ENCODE peak calls at places on chromosomes 11 and 22, in five cellular contexts. G, Y, T, U and D are unnamed samples.

GRCh38 chr11:2569321-2569721 is 124.5 kb downstream of the KCNQ1 start:
- DNase-seq in G (no peak), Y (no peak), T (peak; percentile 79), U (no peak), D (no peak)

GRCh38 chr11:78922886-78923625 is 348.4 kb upstream of the NARS2 start:
- DNase-seq in G (no peak), Y (no peak), T (no peak), U (no peak), D (no peak)

GRCh38 chr11:108518581-108518980 is 20.4 kb upstream of the POGLUT3 start:
- DNase-seq in G (no peak), Y (no peak), T (no peak), U (no peak), D (no peak)

GRCh38 chr11:83157755-83158473 is 983 bp downstream of the PCF11 start:
- DNase-seq in G (peak; percentile 63), Y (peak; percentile 40), T (peak; percentile 79), U (peak; percentile 54), D (no peak)

GRCh38 chr11:60871378-60872061 is 4.2 kb downstream of the ZP1 start:
- DNase-seq in G (no peak), Y (no peak), T (no peak), U (no peak), D (peak; percentile 69)

GRCh38 chr11:129894281-129895125 is 875 bp downstream of the NFRKB start:
- DNase-seq in G (no peak), Y (peak; percentile 21), T (no peak), U (no peak), D (no peak)

GRCh38 chr11:124080319-124081001 is 34.8 kb upstream of the VWA5A start:
- DNase-seq in G (no peak), Y (peak; percentile 78), T (no peak), U (no peak), D (no peak)

GRCh38 chr11:117604349-117604995 is 192.5 kb downstream of the DSCAML1 start:
- DNase-seq in G (no peak), Y (peak; percentile 12), T (no peak), U (no peak), D (no peak)

GRCh38 chr22:40898850-40899357 is 37.0 kb upstream of the DNAJB7 start:
- DNase-seq in G (no peak), Y (peak; percentile 65), T (no peak), U (peak; percentile 39), D (peak; percentile 88)

GRCh38 chr11:116928102-116928777 is 90.8 kb upstream of the APOA1 start:
- DNase-seq in G (no peak), Y (no peak), T (no peak), U (peak; percentile 48), D (no peak)

GRCh38 chr22:23001463-23001862 is 68.9 kb upstream of the GNAZ start:
- DNase-seq in G (no peak), Y (no peak), T (no peak), U (no peak), D (no peak)

GRCh38 chr11:67269401-67270255 is 3.4 kb downstream of the GRK2 start:
- DNase-seq in G (peak; percentile 43), Y (no peak), T (peak; percentile 67), U (no peak), D (peak; percentile 91)

GRCh38 chr11:62610814-62611704 is 1.5 kb downstream of the EML3 start:
- DNase-seq in G (no peak), Y (no peak), T (peak; percentile 82), U (no peak), D (no peak)

GRCh38 chr11:130213143-130213978 is 53.8 kb downstream of the ST14 start:
- DNase-seq in G (peak; percentile 57), Y (peak; percentile 76), T (peak; percentile 82), U (peak; percentile 62), D (peak; percentile 96)

GRCh38 chr11:47983464-47984397 is 3.4 kb downstream of the PTPRJ start:
- DNase-seq in G (no peak), Y (peak; percentile 67), T (no peak), U (no peak), D (peak; percentile 85)

GRCh38 chr11:27328602-27329001 is 34.4 kb downstream of the CCDC34 start:
- DNase-seq in G (no peak), Y (no peak), T (no peak), U (no peak), D (peak; percentile 10)

GRCh38 chr11:95442531-95443050 is 211.6 kb upstream of the SESN3 start:
- DNase-seq in G (no peak), Y (no peak), T (no peak), U (no peak), D (no peak)

GRCh38 chr22:37330200-37331033 is 48.1 kb downstream of the CYTH4 start:
- DNase-seq in G (no peak), Y (peak; percentile 24), T (no peak), U (no peak), D (peak; percentile 98)

GRCh38 chr22:23803001-23803819 is 16.4 kb downstream of the SMARCB1 start:
- DNase-seq in G (no peak), Y (no peak), T (peak; percentile 57), U (no peak), D (peak; percentile 32)

GRCh38 chr11:112227002-112227401 is 774 bp downstream of the PTS start:
- DNase-seq in G (no peak), Y (no peak), T (no peak), U (no peak), D (peak; percentile 91)

GRCh38 chr11:22670803-22671202 is 4.4 kb downstream of the GAS2 start:
- DNase-seq in G (no peak), Y (peak; percentile 28), T (no peak), U (no peak), D (peak; percentile 13)

GRCh38 chr22:38097557-38098409 is 12.7 kb downstream of the BAIAP2L2 start:
- DNase-seq in G (no peak), Y (no peak), T (peak; percentile 73), U (no peak), D (peak; percentile 79)

GRCh38 chr22:41513391-41513790 is 30.9 kb downstream of the POLR3H start:
- DNase-seq in G (no peak), Y (no peak), T (no peak), U (no peak), D (peak; percentile 88)

GRCh38 chr22:25564320-25564978 is at the start of gene GRK3:
- DNase-seq in G (peak; percentile 74), Y (no peak), T (peak; percentile 93), U (peak; percentile 60), D (peak; percentile 89)

GRCh38 chr22:44483878-44484277 is 14.2 kb downstream of the RTL6 start:
- DNase-seq in G (no peak), Y (no peak), T (no peak), U (no peak), D (no peak)

GRCh38 chr11:91913407-91913806 is 311.2 kb upstream of the FAT3 start:
- DNase-seq in G (no peak), Y (no peak), T (no peak), U (no peak), D (no peak)
- H3K9me3 ChIP-seq in G (no peaks in the 10 kb centered on the region), Y (no peaks in the 10 kb centered on the region), T (no peaks in the 10 kb centered on the region), U (no peaks in the 10 kb centered on the region), D (no peaks in the 10 kb centered on the region)

GRCh38 chr22:11613898-11614755 is 3913.9 kb upstream of the OR11H1 start:
- DNase-seq in G (no peak), Y (no peak), T (peak; percentile 56), U (no peak), D (peak; percentile 49)

DNA sequence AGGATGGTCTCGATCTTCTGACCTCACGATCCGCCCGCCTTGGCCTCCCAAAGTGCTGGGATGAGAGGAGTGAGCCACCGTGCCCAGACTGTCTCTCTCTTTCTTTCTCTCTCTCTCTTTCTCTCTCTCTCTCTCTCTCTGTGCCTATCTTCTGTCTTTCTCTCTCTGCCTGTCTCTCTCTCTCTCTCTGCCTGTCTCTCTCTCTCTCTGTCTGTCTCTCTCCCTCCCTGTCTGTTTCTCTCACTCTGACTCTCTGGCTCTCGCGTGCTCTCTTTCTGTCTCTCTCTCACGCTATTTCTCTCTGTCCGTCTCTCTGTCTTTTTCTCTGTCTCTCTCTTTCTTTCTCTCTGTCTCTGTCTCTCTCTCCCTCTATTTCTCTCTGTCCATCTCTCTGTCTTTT is 3911.2 kb upstream of the OR11H1 start:
- DNase-seq in G (no peak), Y (no peak), T (peak; percentile 43), U (no peak), D (no peak)
- H3K9me3 ChIP-seq in G (peaks cover 62% of the 10 kb centered on the region), Y (no peaks in the 10 kb centered on the region), T (no peaks in the 10 kb centered on the region), U (peaks cover 51% of the 10 kb centered on the region), D (peaks cover 10% of the 10 kb centered on the region)

GRCh38 chr11:73028621-73029020 is 113.5 kb downstream of the FCHSD2 start:
- DNase-seq in G (no peak), Y (no peak), T (no peak), U (no peak), D (no peak)
- H3K9me3 ChIP-seq in G (peaks cover 40% of the 10 kb centered on the region), Y (no peaks in the 10 kb centered on the region), T (no peaks in the 10 kb centered on the region), U (peaks cover 11% of the 10 kb centered on the region), D (peaks cover 5% of the 10 kb centered on the region)

DNA sequence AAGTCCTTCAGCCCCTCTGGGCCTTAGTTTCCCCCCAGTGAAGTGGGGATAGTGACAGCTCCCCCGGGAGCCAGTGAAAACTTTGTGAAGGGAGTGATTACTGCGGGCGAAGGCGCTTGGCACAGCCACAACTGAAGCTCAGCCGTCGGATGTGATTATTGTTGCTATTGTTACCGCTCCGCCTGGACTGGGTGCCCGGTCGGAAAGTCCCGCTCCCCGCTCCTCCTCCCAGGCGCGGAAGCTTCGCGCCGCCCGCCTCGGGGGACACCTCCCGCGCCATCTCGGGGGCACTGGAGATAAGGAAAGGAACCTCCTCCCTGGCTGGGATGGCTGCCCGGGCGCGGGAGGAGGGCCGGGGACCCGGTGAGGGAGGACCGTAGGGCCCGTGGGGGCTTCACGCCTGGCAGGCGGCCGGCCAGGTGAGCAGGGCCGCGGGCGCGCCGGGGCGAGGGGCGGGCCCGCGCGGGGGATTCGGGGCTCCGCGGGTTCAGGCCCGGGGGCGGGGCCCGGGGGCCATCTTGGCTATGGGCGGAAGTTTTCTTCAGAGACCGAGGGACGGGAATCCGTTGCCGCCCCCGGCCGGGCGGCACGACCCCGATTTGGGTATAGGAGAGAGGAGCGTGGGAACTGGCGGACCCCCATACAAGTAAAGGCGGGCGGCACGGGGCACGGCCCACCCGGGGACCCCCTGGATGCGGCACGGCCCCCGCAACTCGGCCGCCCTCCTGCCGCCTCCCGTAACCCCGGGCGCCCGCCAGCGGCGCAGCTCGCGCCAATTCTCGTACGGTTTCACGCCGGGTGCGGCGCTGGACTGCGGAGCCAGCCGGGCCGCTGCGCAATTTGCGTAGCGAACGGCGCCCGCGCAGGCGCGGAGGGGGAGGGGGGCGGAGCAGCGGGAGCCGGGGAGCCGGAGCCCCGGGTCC is at the start of gene GPR137:
- DNase-seq in G (peak; percentile 91), Y (peak; percentile 79), T (peak; percentile 95), U (peak; percentile 94), D (peak; percentile 99)
- H3K9me3 ChIP-seq in G (no peaks in the 10 kb centered on the region), Y (no peaks in the 10 kb centered on the region), T (no peaks in the 10 kb centered on the region), U (no peaks in the 10 kb centered on the region), D (no peaks in the 10 kb centered on the region)

DNA sequence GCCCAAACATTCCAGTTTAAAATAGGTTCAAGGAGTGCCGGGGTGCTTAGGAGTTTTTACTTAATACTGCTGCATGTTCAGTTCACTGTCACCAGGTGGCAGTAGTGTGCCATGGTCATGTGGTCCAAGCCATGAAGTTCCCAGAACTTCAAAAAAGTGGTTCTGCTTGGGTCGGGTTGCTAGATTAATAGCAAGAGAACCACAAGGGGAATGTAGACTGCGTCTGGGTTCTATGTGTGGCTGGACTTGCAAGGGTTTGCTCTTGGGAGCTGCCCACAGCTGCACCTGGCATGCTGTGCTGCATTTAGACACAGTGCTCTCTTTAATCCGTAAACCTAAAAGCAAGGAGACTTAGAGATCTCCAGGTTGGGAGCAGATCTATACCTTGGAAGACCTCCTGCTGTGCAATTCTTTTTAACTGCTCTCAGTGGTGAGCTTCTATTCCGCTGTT is 6.5 kb upstream of the SPON1 start:
- DNase-seq in G (peak; percentile 57), Y (peak; percentile 76), T (no peak), U (peak; percentile 53), D (no peak)
- H3K9me3 ChIP-seq in G (no peaks in the 10 kb centered on the region), Y (no peaks in the 10 kb centered on the region), T (no peaks in the 10 kb centered on the region), U (no peaks in the 10 kb centered on the region), D (no peaks in the 10 kb centered on the region)

GRCh38 chr22:47553436-47553835 is 791.0 kb downstream of the TBC1D22A start:
- DNase-seq in G (no peak), Y (no peak), T (no peak), U (no peak), D (no peak)
- H3K9me3 ChIP-seq in G (no peaks in the 10 kb centered on the region), Y (no peaks in the 10 kb centered on the region), T (no peaks in the 10 kb centered on the region), U (no peaks in the 10 kb centered on the region), D (no peaks in the 10 kb centered on the region)